ENCODE peak calls at places on chromosomes 4 and X, in five cellular contexts. A is KBM-7; S is effector CD8-positive, alpha-beta T cell; U is kidney tubule cell; Z is fibroblast of mammary gland. P is an unnamed sample.

GRCh38 chr4:93764647-93765246 is 63.8 kb upstream of the ATOH1 start:
- DNase-seq in A (peak), S (no peak), U (peak), Z (peak), P (no peak)

GRCh38 chrX:120137439-120137838 is 21.0 kb upstream of the RHOXF2 start:
- DNase-seq in A (no peak), S (no peak), U (no peak), Z (no peak), P (no peak)

GRCh38 chrX:48897157-48897620 is 379 bp downstream of the TIMM17B start:
- DNase-seq in A (peak), S (peak), U (peak), Z (peak), P (peak)

GRCh38 chr4:13543648-13544555 is at the start of gene NKX3-2:
- DNase-seq in A (peak), S (no peak), U (peak), Z (no peak), P (no peak)

GRCh38 chr4:54226399-54227260 is 2.5 kb upstream of the PDGFRA start:
- DNase-seq in A (no peak), S (no peak), U (no peak), Z (peak), P (peak)

GRCh38 chr4:55947912-55948725 is 626 bp upstream of the CEP135 start:
- DNase-seq in A (peak), S (peak), U (peak), Z (peak), P (peak)

GRCh38 chr4:107658400-107659326 is 61.4 kb downstream of the PAPSS1 start:
- DNase-seq in A (peak), S (no peak), U (no peak), Z (no peak), P (no peak)

GRCh38 chr4:76459291-76459723 is 24.3 kb downstream of the SHROOM3 start:
- DNase-seq in A (no peak), S (no peak), U (peak), Z (peak), P (no peak)